ENCODE peak calls at places on chromosomes 1 and 21, in five cellular contexts. F, Q, C, Z and O are unnamed samples.

GRCh38 chr21:25567472-25567871 is 39.8 kb downstream of the MRPL39 start:
- DNase-seq in F (no peak), Q (no peak), C (no peak), Z (no peak), O (no peak)

GRCh38 chr1:55484173-55484572 is 269.0 kb upstream of the USP24 start:
- DNase-seq in F (no peak), Q (no peak), C (peak), Z (no peak), O (no peak)

GRCh38 chr1:10823000-10823401 is 26.6 kb upstream of the CASZ1 start:
- DNase-seq in F (no peak), Q (no peak), C (no peak), Z (no peak), O (no peak)

GRCh38 chr1:37951041-37951782 is 4.4 kb upstream of the INPP5B start:
- DNase-seq in F (no peak), Q (peak), C (no peak), Z (peak), O (no peak)

GRCh38 chr1:179380299-179380698 is 14.5 kb downstream of the AXDND1 start:
- DNase-seq in F (no peak), Q (no peak), C (no peak), Z (no peak), O (no peak)

GRCh38 chr1:75643460-75643859 is 32.5 kb upstream of the SLC44A5 start:
- DNase-seq in F (no peak), Q (no peak), C (no peak), Z (no peak), O (no peak)

GRCh38 chr1:218347713-218348627 is 2.8 kb downstream of the TGFB2 start:
- DNase-seq in F (no peak), Q (no peak), C (peak), Z (no peak), O (no peak)

GRCh38 chr1:82565546-82565945 is 764.8 kb downstream of the ADGRL2 start:
- DNase-seq in F (no peak), Q (no peak), C (peak), Z (no peak), O (no peak)

GRCh38 chr1:107477233-107477632 is 336.4 kb downstream of the NTNG1 start:
- DNase-seq in F (no peak), Q (no peak), C (no peak), Z (no peak), O (no peak)

GRCh38 chr1:207691814-207692213 is 46.9 kb downstream of the CR1L start:
- DNase-seq in F (no peak), Q (no peak), C (no peak), Z (no peak), O (no peak)

GRCh38 chr1:227392984-227393764 is 74.9 kb upstream of the CDC42BPA start:
- DNase-seq in F (no peak), Q (no peak), C (no peak), Z (no peak), O (no peak)

GRCh38 chr1:160777486-160778089 is 18.4 kb upstream of the LY9 start:
- DNase-seq in F (no peak), Q (no peak), C (no peak), Z (no peak), O (no peak)

GRCh38 chr1:19153169-19153568 is 56.9 kb downstream of the UBR4 start:
- DNase-seq in F (no peak), Q (no peak), C (no peak), Z (no peak), O (no peak)

GRCh38 chr1:220983877-220984635 is 104.8 kb downstream of the HLX start:
- DNase-seq in F (no peak), Q (no peak), C (no peak), Z (no peak), O (no peak)

GRCh38 chr1:3419415-3420204 is 34.9 kb upstream of the ARHGEF16 start:
- DNase-seq in F (no peak), Q (no peak), C (no peak), Z (no peak), O (no peak)

GRCh38 chr1:25556791-25557476 is 13.5 kb downstream of the LDLRAP1 start:
- DNase-seq in F (no peak), Q (no peak), C (peak), Z (no peak), O (no peak)

GRCh38 chr21:43340491-43341348 is 86.2 kb downstream of the SIK1 start:
- DNase-seq in F (no peak), Q (no peak), C (peak), Z (no peak), O (no peak)

GRCh38 chr1:187655163-187655562 is 826.4 kb downstream of the PLA2G4A start:
- DNase-seq in F (no peak), Q (no peak), C (peak), Z (no peak), O (no peak)

GRCh38 chr1:41479000-41479807 is 5.3 kb downstream of the EDN2 start:
- DNase-seq in F (no peak), Q (peak), C (peak), Z (peak), O (no peak)

GRCh38 chr1:92803140-92803887 is 18.4 kb upstream of the EVI5 start:
- DNase-seq in F (no peak), Q (no peak), C (no peak), Z (no peak), O (no peak)

GRCh38 chr21:46158666-46159300 is 3.4 kb upstream of the FTCD start:
- DNase-seq in F (no peak), Q (peak), C (no peak), Z (peak), O (no peak)

GRCh38 chr1:174999926-175000696 is at the start of gene CACYBP:
- DNase-seq in F (peak), Q (no peak), C (peak), Z (no peak), O (no peak)

GRCh38 chr1:34973326-34973725 is 11.8 kb downstream of the TMEM35B start:
- DNase-seq in F (no peak), Q (no peak), C (no peak), Z (no peak), O (no peak)

GRCh38 chr21:44555200-44555875 is 3.3 kb downstream of the KRTAP10-3 start:
- DNase-seq in F (no peak), Q (no peak), C (no peak), Z (no peak), O (no peak)

DNA sequence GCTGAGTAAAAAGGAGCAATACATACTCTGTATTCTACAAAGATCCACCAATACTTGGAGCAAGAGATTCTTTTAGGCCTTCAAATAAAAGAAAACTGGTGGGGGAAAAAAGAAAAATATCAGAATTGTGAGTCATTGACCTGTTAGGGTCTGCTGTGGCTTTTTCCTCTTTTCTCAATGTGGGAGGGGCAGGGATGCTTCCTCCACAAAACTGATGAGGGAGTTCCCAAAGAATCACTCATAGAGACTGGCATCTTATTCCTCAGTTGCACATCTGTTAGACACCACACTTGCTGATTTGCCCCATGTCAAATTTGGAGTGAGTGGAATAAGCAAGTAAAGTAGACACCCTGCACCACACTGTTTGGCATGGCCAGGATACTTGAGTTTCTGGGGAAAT is 16.6 kb downstream of the C1orf141 start:
- DNase-seq in F (no peak), Q (no peak), C (peak), Z (no peak), O (no peak)
- TF ChIP-seq CTCF in F (no peak), Q (no peak), C (no peak), Z (no peak), O (no peak)

GRCh38 chr1:153790996-153791855 is 16.0 kb downstream of the SLC27A3 start:
- DNase-seq in F (no peak), Q (no peak), C (peak), Z (peak), O (peak)
- H3K4me3 ChIP-seq in F (peak), Q (peak), C (peak), Z (peak), O (peak)

GRCh38 chr1:44239337-44239960 is 26.2 kb downstream of the DMAP1 start:
- DNase-seq in F (no peak), Q (peak), C (no peak), Z (no peak), O (no peak)
- TF ChIP-seq CTCF in F (peak), Q (no peak), C (peak), Z (no peak), O (no peak)

DNA sequence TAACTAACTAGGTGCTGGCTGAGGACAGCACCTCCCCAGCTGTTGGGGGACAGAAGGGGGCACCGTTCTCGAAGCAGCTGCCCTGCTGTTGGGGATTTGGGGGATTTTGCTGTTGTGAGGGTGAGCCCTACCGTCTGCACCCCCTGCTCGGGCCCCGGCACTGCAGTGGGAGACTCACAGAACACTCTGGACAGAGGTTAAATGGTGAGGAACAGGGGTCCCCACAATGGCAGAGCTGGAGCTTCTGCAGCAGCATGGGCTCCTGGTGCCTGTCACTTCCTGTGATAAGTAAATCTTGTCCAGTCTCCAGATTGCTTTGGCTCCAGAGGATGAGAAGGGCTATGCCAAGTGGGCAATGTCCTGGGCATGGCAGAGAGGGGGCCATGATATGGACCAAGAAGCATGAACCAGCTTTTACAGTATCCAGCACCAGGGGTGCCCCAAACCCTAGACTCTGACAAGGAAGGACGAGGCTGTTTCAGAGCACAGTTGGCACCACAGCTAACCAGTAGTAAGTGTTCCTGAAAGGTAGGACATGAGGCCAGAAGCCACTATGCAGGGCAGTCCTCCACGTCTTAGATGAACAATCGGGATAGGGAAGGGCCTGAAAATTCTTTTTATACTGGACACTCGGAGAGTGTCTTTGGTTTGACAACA is 365.1 kb upstream of the VAMP3 start:
- DNase-seq in F (no peak), Q (no peak), C (no peak), Z (peak), O (no peak)
- H3K4me3 ChIP-seq in F (no peak), Q (no peak), C (no peak), Z (no peak), O (no peak)